ENCODE peak calls at places on chromosomes 2 and 18, in four cellular contexts. F is cardiac fibroblast, R is IMR-90, T is uterus. J is an unnamed sample.

GRCh38 chr2:217186565-217187218 is 326.8 kb upstream of the TNP1 start:
- DNase-seq in F (no peak), R (no peak), T (peak), J (no peak)

GRCh38 chr2:714005-714741 is 37.0 kb upstream of the TMEM18 start:
- DNase-seq in F (peak), R (peak), T (no peak), J (no peak)

GRCh38 chr2:85675866-85676548 is 8.0 kb upstream of the SFTPB start:
- DNase-seq in F (no peak), R (no peak), T (no peak), J (peak)

GRCh38 chr2:203122317-203122998 is 107.8 kb downstream of the NBEAL1 start:
- DNase-seq in F (peak), R (peak), T (no peak), J (no peak)

GRCh38 chr2:189569295-189569925 is 11.2 kb downstream of the SLC40A1 start:
- DNase-seq in F (peak), R (peak), T (no peak), J (no peak)

GRCh38 chr18:79940814-79941472 is 10.5 kb downstream of the SLC66A2 start:
- DNase-seq in F (no peak), R (no peak), T (no peak), J (peak)

GRCh38 chr2:170425291-170425751 is 247.4 kb downstream of the MYO3B start:
- DNase-seq in F (peak), R (peak), T (no peak), J (no peak)

GRCh38 chr18:3305933-3306332 is 44.0 kb downstream of the MYL12B start:
- DNase-seq in F (peak), R (peak), T (no peak), J (no peak)

GRCh38 chr2:73117441-73117840 is 4.7 kb upstream of the RAB11FIP5 start:
- DNase-seq in F (no peak), R (peak), T (no peak), J (no peak)

GRCh38 chr2:39629646-39630045 is 36.1 kb upstream of the TMEM178A start:
- DNase-seq in F (no peak), R (peak), T (no peak), J (no peak)

GRCh38 chr2:105977212-105977611 is 216.9 kb downstream of the UXS1 start:
- DNase-seq in F (peak), R (peak), T (no peak), J (no peak)

GRCh38 chr2:190759749-190760213 is 110.9 kb downstream of the NAB1 start:
- DNase-seq in F (peak), R (peak), T (no peak), J (no peak)

GRCh38 chr18:62788891-62789290 is 73.5 kb downstream of the PHLPP1 start:
- DNase-seq in F (no peak), R (no peak), T (no peak), J (no peak)

GRCh38 chr2:132937629-132938028 is 267.6 kb upstream of the LYPD1 start:
- DNase-seq in F (peak), R (peak), T (no peak), J (no peak)

DNA sequence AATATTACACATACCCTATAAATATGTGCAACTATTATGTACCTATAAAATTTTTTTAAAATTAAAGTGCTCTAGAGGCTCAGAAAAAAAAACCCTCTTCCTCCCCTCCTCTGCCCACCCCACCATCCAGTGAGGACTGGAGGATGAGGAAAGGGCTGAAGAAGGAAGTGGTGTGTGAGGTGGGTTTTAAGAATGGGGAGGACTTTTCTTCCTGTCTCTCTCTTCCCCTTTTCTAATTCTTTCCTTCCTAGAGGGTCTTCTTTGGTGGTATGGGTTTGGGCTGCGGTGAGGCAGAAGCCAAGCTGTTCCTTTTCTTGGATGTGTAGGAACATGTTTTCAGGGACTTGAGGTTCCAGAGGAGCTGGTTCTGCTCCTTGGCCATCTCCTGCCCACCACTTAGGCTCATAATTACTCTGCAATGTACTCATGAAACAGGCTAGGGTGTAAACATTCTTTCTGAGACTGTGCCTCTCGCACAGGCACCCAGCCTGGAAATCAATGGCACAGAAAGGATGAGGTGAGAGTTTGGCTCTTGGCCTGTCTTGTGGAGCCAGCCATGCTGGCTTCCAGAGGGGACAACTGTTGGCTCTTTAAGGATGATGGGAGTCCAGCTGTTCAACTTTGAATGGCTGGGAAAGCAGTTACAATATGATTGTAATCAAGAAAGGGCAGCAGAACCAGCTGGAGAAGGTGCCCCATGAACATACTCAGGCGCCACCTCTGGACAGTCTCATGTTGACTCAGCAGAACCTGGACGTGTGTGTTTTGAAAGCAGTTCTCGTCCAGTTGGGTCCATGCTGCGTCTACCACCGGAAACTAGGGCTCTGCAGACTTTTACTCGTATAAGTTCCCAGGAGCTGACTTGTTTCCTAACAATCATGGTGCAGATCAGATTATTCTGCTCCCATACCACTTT is 38.3 kb downstream of the IL1RL2 start:
- DNase-seq in F (no peak), R (no peak), T (no peak), J (no peak)
- TF ChIP-seq CTCF in F (no peak), R (no peak), T (no peak), J (no peak)

GRCh38 chr2:235612551-235612950 is 118.7 kb downstream of the AGAP1 start:
- DNase-seq in F (no peak), R (no peak), T (no peak), J (no peak)

GRCh38 chr2:235614176-235614860 is 120.5 kb downstream of the AGAP1 start:
- DNase-seq in F (peak), R (no peak), T (no peak), J (no peak)

GRCh38 chr2:235614900-235615712 is 121.3 kb downstream of the AGAP1 start:
- DNase-seq in F (peak), R (peak), T (peak), J (no peak)

GRCh38 chr2:235611756-235612155 is 117.9 kb downstream of the AGAP1 start:
- DNase-seq in F (no peak), R (no peak), T (no peak), J (no peak)

DNA sequence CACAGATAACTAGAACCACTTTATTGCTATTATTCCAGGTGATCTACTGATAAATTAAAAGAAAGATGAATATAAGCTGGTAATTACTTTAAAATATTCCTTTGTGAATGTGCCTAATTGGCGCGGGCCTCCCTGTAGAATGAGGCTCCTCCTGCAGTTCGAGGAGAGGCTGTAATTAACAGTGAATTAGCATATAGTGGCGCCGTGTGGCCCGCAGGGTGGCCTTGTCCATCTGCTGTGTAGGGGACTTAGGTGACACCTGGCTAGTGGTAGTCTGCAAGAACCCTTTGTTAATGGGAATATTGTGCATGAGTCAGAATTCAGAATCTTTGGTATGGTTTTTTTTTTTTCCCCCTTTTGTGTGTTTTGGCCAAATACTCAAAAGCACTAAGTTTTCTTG is 119.8 kb downstream of the AGAP1 start:
- DNase-seq in F (no peak), R (no peak), T (no peak), J (no peak)
- TF ChIP-seq CTCF in F (no peak), R (no peak), T (no peak), J (no peak)

DNA sequence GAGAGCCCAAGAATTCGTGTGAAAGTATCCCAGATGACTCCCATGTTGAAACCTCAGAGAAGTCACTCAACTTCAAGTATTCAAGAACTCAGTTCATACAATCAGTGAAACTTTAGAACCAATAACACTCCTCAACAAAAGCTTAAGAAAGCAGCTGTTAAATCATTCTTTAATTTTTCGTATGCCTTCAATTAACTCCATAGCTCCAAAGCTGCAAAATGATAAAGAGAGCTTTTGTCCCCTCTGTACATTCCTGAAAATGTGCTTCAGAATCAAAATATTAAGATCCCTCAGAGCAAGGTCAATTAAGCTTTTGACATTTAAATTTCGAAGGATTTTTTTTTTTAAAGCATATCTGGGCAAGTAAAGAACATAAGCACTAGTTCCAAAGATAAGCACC is 4.7 kb downstream of the COBLL1 start:
- DNase-seq in F (no peak), R (no peak), T (no peak), J (no peak)
- TF ChIP-seq CTCF in F (no peak), R (no peak), T (no peak), J (no peak)

DNA sequence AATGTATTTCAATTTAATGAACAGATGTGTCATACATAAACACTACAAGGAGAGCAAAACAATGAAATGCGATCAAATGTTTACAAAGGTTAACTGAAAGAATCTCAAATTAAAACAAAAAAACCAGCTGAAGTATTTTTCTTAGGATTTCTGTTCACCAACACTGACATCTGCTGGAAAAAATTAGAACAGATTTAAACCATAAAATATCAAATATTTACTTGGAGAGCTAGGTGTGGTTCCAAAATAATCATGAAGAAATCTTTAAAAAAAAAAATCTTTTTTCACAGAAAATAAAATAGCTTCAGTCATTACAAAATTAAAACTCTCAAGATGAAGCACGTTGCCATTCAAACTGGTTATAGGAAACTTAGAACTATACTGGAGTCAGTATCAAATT is 13.8 kb downstream of the MMADHC start:
- DNase-seq in F (peak), R (peak), T (no peak), J (no peak)
- TF ChIP-seq CTCF in F (no peak), R (peak), T (peak), J (peak)

DNA sequence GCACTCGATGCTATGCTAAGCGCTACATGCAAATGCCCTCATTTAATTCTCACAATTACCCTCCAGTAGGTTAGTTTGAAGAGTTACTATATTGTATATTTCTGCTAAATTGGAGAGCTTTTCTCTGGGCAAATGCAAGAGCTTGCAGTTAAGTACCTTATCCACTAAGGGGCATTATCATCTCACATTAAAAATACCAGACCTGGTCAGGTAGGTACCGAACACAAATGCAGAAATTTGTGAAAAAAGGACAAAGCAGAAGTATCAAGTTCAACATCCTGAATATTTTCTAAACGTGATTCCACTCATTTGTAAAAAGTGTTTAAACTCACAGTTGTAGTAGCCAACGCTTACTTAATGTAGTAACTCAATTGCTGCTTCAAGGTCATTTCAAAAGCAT is 52.2 kb downstream of the CYRIA start:
- DNase-seq in F (peak), R (no peak), T (no peak), J (no peak)
- TF ChIP-seq CTCF in F (peak), R (peak), T (peak), J (peak)

GRCh38 chr2:232981356-232981755 is 31.7 kb downstream of the NGEF start:
- DNase-seq in F (no peak), R (no peak), T (no peak), J (peak)

GRCh38 chr2:232983669-232983991 is 29.4 kb downstream of the NGEF start:
- DNase-seq in F (no peak), R (no peak), T (no peak), J (peak)

GRCh38 chr2:232982926-232983668 is 30.0 kb downstream of the NGEF start:
- DNase-seq in F (no peak), R (no peak), T (no peak), J (peak)

GRCh38 chr2:232980683-232981082 is 32.4 kb downstream of the NGEF start:
- DNase-seq in F (no peak), R (peak), T (no peak), J (peak)

DNA sequence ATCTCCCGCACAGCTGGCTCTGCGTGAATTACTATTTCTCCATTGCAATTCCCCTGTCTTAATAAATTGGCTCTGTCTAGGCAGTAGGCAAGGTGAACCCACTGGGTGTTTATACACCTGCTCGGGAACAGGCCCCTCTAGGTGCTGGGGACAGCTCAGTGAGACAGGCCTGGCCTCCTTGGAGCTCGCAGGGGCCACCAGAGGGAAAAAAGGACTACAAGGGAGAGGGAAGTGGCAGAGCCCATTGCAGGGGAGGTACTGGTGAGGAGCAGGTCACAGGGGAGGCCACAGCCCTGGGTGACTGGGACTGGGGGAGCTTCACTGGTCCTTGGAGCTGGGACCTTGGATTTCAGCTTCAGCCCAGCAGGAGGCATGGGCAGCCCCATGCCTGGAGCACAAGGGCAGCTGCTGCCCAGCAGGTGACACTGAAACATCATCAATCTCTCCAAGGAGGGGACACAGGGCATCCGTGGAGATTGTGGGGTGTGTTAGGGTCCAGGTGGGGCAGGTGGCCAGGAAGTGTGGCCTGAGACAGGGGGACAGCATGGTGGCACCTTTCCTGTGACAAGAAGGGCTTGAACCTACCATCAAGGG is 31.2 kb downstream of the NGEF start:
- DNase-seq in F (no peak), R (no peak), T (no peak), J (peak)
- TF ChIP-seq CTCF in F (no peak), R (no peak), T (no peak), J (no peak)

GRCh38 chr2:126657636-126658315 is 1.8 kb downstream of the GYPC start:
- DNase-seq in F (peak), R (peak), T (peak), J (no peak)
- TF ChIP-seq CTCF in F (peak), R (no peak), T (no peak), J (no peak)

DNA sequence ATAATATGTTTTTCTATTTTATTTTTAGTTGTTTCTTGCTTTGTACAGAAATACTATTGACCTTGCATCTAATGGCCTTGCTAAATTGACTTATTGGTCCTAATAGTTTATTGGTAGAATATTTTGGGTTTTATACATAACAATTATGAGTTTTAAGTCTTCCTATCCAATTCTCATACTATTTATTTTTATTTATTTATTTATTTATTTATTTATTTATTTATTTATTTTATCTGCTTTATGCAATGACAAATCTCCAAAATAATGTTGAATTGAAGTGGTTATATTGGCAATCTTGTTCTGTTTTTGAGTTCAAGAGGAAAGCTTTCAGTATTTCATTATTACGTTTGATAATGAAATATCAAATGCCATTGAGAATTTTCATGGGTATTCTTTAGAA is 488.3 kb downstream of the CDH2 start:
- DNase-seq in F (no peak), R (no peak), T (no peak), J (no peak)
- TF ChIP-seq CTCF in F (no peak), R (no peak), T (no peak), J (no peak)